ENCODE peak calls at places on chromosomes 12 and 14, in eight cellular contexts. X is HCT116, L is stomach, Y is heart right ventricle, C is cardiac muscle cell, J is left ventricle myocardium inferior, W is progenitor cell of endocrine pancreas, Q is dorsolateral prefrontal cortex. S is an unnamed sample.

GRCh38 chr14:69281450-69282169 is 21.7 kb downstream of the GALNT16 start:
- DNase-seq in J (peak), Q (no peak), Y (peak), C (no peak), L (no peak), W (no peak), X (no peak), S (no peak)

GRCh38 chr12:13067322-13067721 is 23.1 kb downstream of the FAM234B start:
- DNase-seq in Q (no peak), J (no peak), W (no peak), L (no peak), X (no peak), Y (no peak), C (no peak), S (no peak)

GRCh38 chr14:39099748-39100147 is 3.3 kb downstream of the SEC23A start:
- DNase-seq in X (no peak), C (no peak), Y (no peak), W (no peak), Q (no peak), J (no peak), L (no peak), S (no peak)

GRCh38 chr12:1216560-1216959 is 225.5 kb downstream of the ERC1 start:
- DNase-seq in Y (no peak), J (no peak), Q (no peak), X (no peak), C (no peak), W (no peak), L (no peak), S (no peak)

GRCh38 chr12:116392061-116392460 is 114.6 kb upstream of the MED13L start:
- DNase-seq in J (no peak), Q (no peak), X (no peak), L (no peak), Y (no peak), W (no peak), C (no peak), S (no peak)

GRCh38 chr12:94690199-94690695 is 39.9 kb upstream of the TMCC3 start:
- DNase-seq in Y (no peak), X (no peak), W (no peak), C (peak), J (no peak), Q (no peak), L (no peak), S (no peak)

GRCh38 chr12:104115587-104115975 is 22.4 kb downstream of the NFYB start:
- DNase-seq in Q (no peak), C (no peak), L (no peak), X (no peak), J (no peak), Y (no peak), W (no peak), S (no peak)

GRCh38 chr12:52673216-52673615 is 7.0 kb downstream of the KRT1 start:
- DNase-seq in L (no peak), Q (no peak), Y (no peak), J (no peak), X (no peak), W (no peak), C (no peak), S (no peak)

GRCh38 chr14:76104802-76105355 is 46.8 kb upstream of the GPATCH2L start:
- DNase-seq in L (no peak), J (no peak), X (no peak), C (no peak), W (no peak), Y (no peak), Q (no peak), S (no peak)

GRCh38 chr14:68487805-68488590 is 304.9 kb downstream of the ZFP36L1 start:
- DNase-seq in X (no peak), W (no peak), Q (no peak), Y (no peak), C (no peak), J (no peak), L (no peak), S (no peak)

GRCh38 chr12:25052191-25053020 is 103.5 kb upstream of the BCAT1 start:
- DNase-seq in Q (no peak), Y (peak), J (no peak), X (no peak), L (no peak), W (no peak), C (peak), S (no peak)

GRCh38 chr14:74856366-74856765 is 19.6 kb downstream of the PROX2 start:
- DNase-seq in C (no peak), X (no peak), Y (no peak), L (no peak), W (no peak), Q (no peak), J (no peak), S (no peak)

GRCh38 chr14:31489680-31490079 is 1.8 kb upstream of the GPR33 start:
- DNase-seq in X (no peak), L (no peak), J (no peak), Q (no peak), W (no peak), C (no peak), Y (no peak), S (no peak)

GRCh38 chr14:75487155-75487671 is 35.1 kb upstream of the BATF start:
- DNase-seq in C (no peak), X (no peak), Q (no peak), W (no peak), J (no peak), L (no peak), Y (no peak), S (no peak)

GRCh38 chr14:31243860-31244259 is 36.3 kb upstream of the HECTD1 start:
- DNase-seq in L (peak), Y (no peak), C (no peak), J (no peak), Q (no peak), X (peak), W (no peak), S (no peak)

GRCh38 chr14:83559721-83560120 is 1970.2 kb upstream of the FLRT2 start:
- DNase-seq in C (no peak), J (no peak), Q (no peak), W (no peak), L (no peak), Y (no peak), X (no peak), S (no peak)

GRCh38 chr12:24539646-24540045 is 409.3 kb downstream of the BCAT1 start:
- DNase-seq in Q (no peak), Y (no peak), C (no peak), X (no peak), L (no peak), J (no peak), W (no peak), S (no peak)

GRCh38 chr12:11162494-11162893 is 8.5 kb upstream of the SMIM10L1 start:
- DNase-seq in W (no peak), Y (no peak), Q (no peak), C (no peak), L (no peak), J (no peak), X (no peak), S (no peak)

GRCh38 chr12:119869720-119870119 is 7.4 kb downstream of the CIT start:
- DNase-seq in Y (no peak), J (no peak), Q (no peak), L (no peak), X (peak), C (peak), W (no peak), S (no peak)

GRCh38 chr12:63003223-63003819 is 68.4 kb upstream of the PPM1H start:
- DNase-seq in X (no peak), J (no peak), W (no peak), L (no peak), Y (no peak), C (no peak), Q (no peak), S (no peak)

GRCh38 chr12:6927999-6928702 is 392 bp downstream of the ATN1 start:
- DNase-seq in Y (no peak), C (no peak), W (no peak), L (no peak), X (no peak), Q (no peak), J (no peak), S (peak)

GRCh38 chr12:14952295-14952995 is 9.0 kb downstream of the ARHGDIB start:
- DNase-seq in X (peak), Y (peak), Q (no peak), C (peak), J (no peak), W (no peak), L (no peak), S (peak)

GRCh38 chr12:108325549-108325948 is 13.6 kb downstream of the CMKLR1 start:
- DNase-seq in Q (no peak), L (no peak), W (no peak), X (no peak), J (no peak), C (no peak), Y (no peak), S (no peak)

GRCh38 chr14:22099942-22100763 is 426.5 kb upstream of the OR4E1 start:
- DNase-seq in C (peak), X (peak), Q (peak), W (peak), L (peak), Y (peak), J (peak), S (peak)

GRCh38 chr12:26150737-26151450 is 26.1 kb upstream of the BHLHE41 start:
- DNase-seq in J (no peak), X (no peak), L (no peak), Y (peak), W (no peak), C (peak), Q (no peak), S (peak)

GRCh38 chr12:26152507-26153102 is 27.8 kb upstream of the BHLHE41 start:
- DNase-seq in Q (no peak), W (no peak), J (no peak), L (no peak), X (no peak), Y (no peak), C (no peak), S (no peak)

GRCh38 chr12:26156996-26157395 is 32.2 kb upstream of the BHLHE41 start:
- DNase-seq in Y (no peak), C (no peak), Q (no peak), L (no peak), W (no peak), X (no peak), J (no peak), S (no peak)

GRCh38 chr12:26156201-26156871 is 31.5 kb upstream of the BHLHE41 start:
- DNase-seq in L (no peak), W (no peak), J (no peak), C (no peak), Y (no peak), X (no peak), Q (no peak), S (no peak)

GRCh38 chr12:26153421-26154154 is 28.8 kb upstream of the BHLHE41 start:
- DNase-seq in X (peak), Y (peak), C (peak), L (no peak), Q (no peak), W (no peak), J (no peak), S (no peak)
- TF ChIP-seq CTCF in X (no peak), Y (no peak), C (peak), L (no peak), Q (no peak), W (no peak), J (peak), S (no peak)

DNA sequence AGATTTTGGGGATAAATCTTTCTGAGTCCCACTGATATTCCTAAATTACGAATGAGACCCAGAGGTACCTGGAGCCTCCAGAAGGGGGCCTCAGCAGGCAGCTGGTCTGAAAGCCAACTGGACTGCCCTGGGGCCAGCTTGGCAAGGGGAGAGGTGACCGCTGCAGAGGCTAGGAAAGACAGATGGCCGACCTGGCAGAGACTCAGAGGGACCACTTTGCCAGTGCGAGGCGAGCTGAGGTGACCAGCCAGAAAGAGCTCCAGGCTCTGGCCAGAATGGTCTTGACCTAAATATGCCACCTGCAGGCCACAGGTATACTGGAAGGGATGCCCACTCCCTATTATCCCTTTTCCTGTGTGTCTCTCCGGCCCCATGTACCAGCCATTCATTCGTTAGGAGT is 256.8 kb upstream of the GARIN6 start:
- DNase-seq in C (peak), Q (no peak), W (no peak), J (no peak), X (no peak), Y (no peak), L (no peak), S (peak)
- TF ChIP-seq CTCF in C (no peak), Q (no peak), W (peak), J (peak), X (peak), Y (no peak), L (no peak), S (no peak)

DNA sequence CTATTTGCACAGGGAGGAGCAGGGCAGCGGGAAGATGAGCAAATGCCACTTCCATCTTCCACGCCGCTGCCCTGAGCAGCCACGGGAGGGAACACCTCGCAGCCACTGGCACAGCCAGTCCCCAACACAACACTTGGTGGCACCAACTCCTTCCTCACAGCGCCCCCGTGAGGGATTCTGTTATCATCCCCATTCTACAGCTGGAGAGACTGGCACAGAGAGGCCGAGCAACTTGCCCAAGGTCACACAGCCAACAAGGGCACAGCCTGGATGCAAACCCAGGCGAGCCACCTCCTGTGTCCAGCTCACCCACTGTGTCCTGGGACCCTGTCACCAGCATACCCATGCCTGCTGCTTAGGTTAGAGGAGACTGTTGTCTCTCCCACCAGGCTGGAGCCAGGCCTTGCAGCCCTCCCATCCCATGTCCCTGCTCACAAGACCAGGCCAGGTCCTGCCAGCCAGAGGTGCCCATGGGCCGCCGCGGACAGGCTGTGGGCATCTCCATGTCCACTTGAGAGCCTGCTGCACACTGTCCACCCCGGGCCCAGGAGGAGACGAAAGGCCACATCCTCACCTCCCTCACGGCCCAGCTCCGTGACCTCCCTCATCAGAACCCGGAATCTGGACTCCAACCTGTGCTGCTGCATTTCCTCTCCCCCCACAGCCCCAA is 57.0 kb downstream of the NCOR2 start:
- DNase-seq in C (no peak), J (no peak), W (no peak), X (no peak), L (peak), Y (no peak), Q (no peak), S (no peak)
- TF ChIP-seq CTCF in C (peak), J (no peak), W (no peak), X (no peak), L (no peak), Y (peak), Q (peak), S (no peak)

GRCh38 chr14:35969310-35969709 is 143.2 kb downstream of the BRMS1L start:
- DNase-seq in J (no peak), W (no peak), Y (no peak), X (no peak), Q (no peak), L (no peak), C (no peak), S (no peak)
- TF ChIP-seq CTCF in J (no peak), W (no peak), Y (no peak), X (no peak), Q (no peak), L (no peak), C (no peak), S (no peak)

GRCh38 chr12:118840399-118840798 is 140.9 kb upstream of the SRRM4 start:
- DNase-seq in W (no peak), Q (no peak), J (no peak), L (no peak), Y (no peak), X (no peak), C (no peak), S (no peak)
- TF ChIP-seq CTCF in W (peak), Q (no peak), J (no peak), L (no peak), Y (no peak), X (peak), C (no peak), S (no peak)

GRCh38 chr14:71403673-71404072 is 496.4 kb downstream of the PCNX1 start:
- DNase-seq in W (no peak), L (no peak), X (peak), J (no peak), Q (no peak), Y (no peak), C (peak), S (no peak)
- TF ChIP-seq CTCF in W (peak), L (no peak), X (no peak), J (no peak), Q (no peak), Y (no peak), C (peak), S (no peak)

S was measured in thyroid gland.